ENCODE peak calls at places on chromosomes 1 and 21, in eight cellular contexts. Z is stomach; E is left ventricle myocardium inferior; O is effector memory CD4-positive, alpha-beta T cell; M is fibroblast of lung; I is heart left ventricle; U is keratinocyte; D is kidney epithelial cell. X is an unnamed sample. For H3K36me3, the result is how much of the 10 kb centered on the place peaks cover.

GRCh38 chr1:41677586-41677985 is 193.1 kb upstream of the EDN2 start:
- DNase-seq in Z (no peak), E (no peak), O (no peak), M (no peak), I (no peak), U (no peak), D (no peak), X (no peak)

GRCh38 chr1:37692834-37693175 is 489 bp downstream of the CDCA8 start:
- DNase-seq in Z (no peak), E (no peak), O (no peak), M (no peak), I (no peak), U (no peak), D (no peak), X (no peak)

GRCh38 chr1:207828485-207829158 is 76.8 kb downstream of the CD46 start:
- DNase-seq in Z (peak), E (peak), O (peak), M (peak), I (peak), U (peak), D (no peak), X (no peak)

GRCh38 chr1:15027515-15027948 is 126.0 kb upstream of the TMEM51 start:
- DNase-seq in Z (peak), E (peak), O (no peak), M (peak), I (peak), U (no peak), D (no peak), X (no peak)

GRCh38 chr1:171366099-171366498 is 52.1 kb downstream of the FMO4 start:
- DNase-seq in Z (no peak), E (no peak), O (no peak), M (peak), I (no peak), U (no peak), D (no peak), X (no peak)

GRCh38 chr1:216919033-216919970 is 196.1 kb upstream of the ESRRG start:
- DNase-seq in Z (no peak), E (no peak), O (no peak), M (no peak), I (no peak), U (no peak), D (no peak), X (no peak)

GRCh38 chr1:154170547-154171221 is 15.8 kb upstream of the NUP210L start:
- DNase-seq in Z (no peak), E (no peak), O (no peak), M (no peak), I (no peak), U (no peak), D (no peak), X (no peak)

GRCh38 chr1:171141336-171142051 is 43.6 kb upstream of the FMO2 start:
- DNase-seq in Z (no peak), E (peak), O (no peak), M (peak), I (peak), U (no peak), D (no peak), X (peak)

GRCh38 chr1:29991025-29991424 is 732.4 kb downstream of the MATN1 start:
- DNase-seq in Z (no peak), E (peak), O (no peak), M (no peak), I (no peak), U (no peak), D (no peak), X (no peak)

GRCh38 chr1:91735266-91735845 is 150.6 kb downstream of the TGFBR3 start:
- DNase-seq in Z (no peak), E (no peak), O (no peak), M (no peak), I (no peak), U (no peak), D (no peak), X (no peak)

GRCh38 chr1:14760780-14761179 is 162.3 kb downstream of the KAZN start:
- DNase-seq in Z (no peak), E (no peak), O (no peak), M (no peak), I (no peak), U (no peak), D (no peak), X (no peak)

GRCh38 chr1:3708696-3709246 is 43.5 kb upstream of the CCDC27 start:
- DNase-seq in Z (no peak), E (no peak), O (no peak), M (no peak), I (no peak), U (no peak), D (no peak), X (no peak)

GRCh38 chr1:55214214-55214902 is 806 bp downstream of the USP24 start:
- DNase-seq in Z (peak), E (peak), O (peak), M (no peak), I (peak), U (no peak), D (no peak), X (no peak)

GRCh38 chr21:34046917-34047316 is 26.5 kb upstream of the MRPS6 start:
- DNase-seq in Z (no peak), E (no peak), O (no peak), M (no peak), I (no peak), U (no peak), D (no peak), X (no peak)

GRCh38 chr1:156508205-156508954 is 7.8 kb upstream of the MEF2D start:
- DNase-seq in Z (peak), E (peak), O (no peak), M (peak), I (peak), U (no peak), D (no peak), X (no peak)

GRCh38 chr1:14435368-14436023 is 163.0 kb upstream of the KAZN start:
- DNase-seq in Z (no peak), E (no peak), O (no peak), M (no peak), I (no peak), U (no peak), D (no peak), X (no peak)

GRCh38 chr1:110148961-110149360 is 1.3 kb upstream of the SLC6A17 start:
- DNase-seq in Z (no peak), E (no peak), O (no peak), M (no peak), I (no peak), U (no peak), D (no peak), X (no peak)

GRCh38 chr1:117971777-117972176 is 42.2 kb downstream of the WDR3 start:
- DNase-seq in Z (no peak), E (no peak), O (no peak), M (no peak), I (no peak), U (no peak), D (no peak), X (no peak)

GRCh38 chr1:236896716-236897115 is 101.6 kb downstream of the MTR start:
- DNase-seq in Z (no peak), E (no peak), O (no peak), M (no peak), I (no peak), U (no peak), D (no peak), X (no peak)

GRCh38 chr1:43300661-43301094 is at the start of gene TIE1:
- DNase-seq in Z (no peak), E (peak), O (no peak), M (no peak), I (peak), U (no peak), D (no peak), X (no peak)

GRCh38 chr1:41657101-41657500 is 172.6 kb upstream of the EDN2 start:
- DNase-seq in Z (no peak), E (no peak), O (no peak), M (no peak), I (no peak), U (no peak), D (no peak), X (peak)

GRCh38 chr21:34552324-34553198 is 40.6 kb upstream of the KCNE1 start:
- DNase-seq in Z (no peak), E (no peak), O (no peak), M (peak), I (no peak), U (no peak), D (no peak), X (no peak)

GRCh38 chr1:66183386-66183785 is 350.6 kb upstream of the SGIP1 start:
- DNase-seq in Z (no peak), E (no peak), O (no peak), M (no peak), I (no peak), U (no peak), D (no peak), X (no peak)

GRCh38 chr1:31717341-31717740 is 13.5 kb upstream of the COL16A1 start:
- DNase-seq in Z (no peak), E (no peak), O (no peak), M (no peak), I (no peak), U (no peak), D (no peak), X (no peak)

GRCh38 chr1:111507411-111508201 is 4.2 kb upstream of the ADORA3 start:
- DNase-seq in Z (peak), E (peak), O (peak), M (peak), I (peak), U (no peak), D (no peak), X (peak)

GRCh38 chr1:84103197-84103992 is 40.7 kb upstream of the PRKACB start:
- DNase-seq in Z (no peak), E (peak), O (no peak), M (peak), I (peak), U (no peak), D (peak), X (no peak)

GRCh38 chr1:75338974-75339483 is 204.8 kb downstream of the LHX8 start:
- DNase-seq in Z (no peak), E (no peak), O (no peak), M (no peak), I (no peak), U (no peak), D (no peak), X (no peak)

GRCh38 chr1:160328171-160328570 is 14.9 kb downstream of the COPA start:
- DNase-seq in Z (no peak), E (no peak), O (no peak), M (no peak), I (no peak), U (no peak), D (no peak), X (no peak)

GRCh38 chr1:24048205-24048869 is 63.6 kb downstream of the MYOM3 start:
- DNase-seq in Z (no peak), E (no peak), O (no peak), M (no peak), I (no peak), U (no peak), D (no peak), X (no peak)

GRCh38 chr1:20125091-20125490 is 5.8 kb upstream of the PLA2G2D start:
- DNase-seq in Z (no peak), E (no peak), O (no peak), M (no peak), I (no peak), U (peak), D (no peak), X (peak)

GRCh38 chr1:9811239-9811966 is 12.4 kb downstream of the CLSTN1 start:
- DNase-seq in Z (no peak), E (no peak), O (no peak), M (no peak), I (no peak), U (no peak), D (no peak), X (peak)

GRCh38 chr1:87572891-87573290 is 244.2 kb downstream of the LMO4 start:
- DNase-seq in Z (no peak), E (no peak), O (no peak), M (no peak), I (no peak), U (no peak), D (no peak), X (no peak)

GRCh38 chr1:206001476-206001888 is 1.7 kb downstream of the RAB7B start:
- DNase-seq in Z (no peak), E (no peak), O (no peak), M (peak), I (peak), U (peak), D (peak), X (peak)

GRCh38 chr1:169367686-169368405 is at the start of the genes BLZF1 and NME7:
- DNase-seq in Z (peak), E (peak), O (peak), M (peak), I (peak), U (peak), D (peak), X (peak)

GRCh38 chr1:33713058-33713877 is 150.6 kb upstream of the HMGB4 start:
- DNase-seq in Z (no peak), E (no peak), O (no peak), M (no peak), I (no peak), U (no peak), D (no peak), X (no peak)

GRCh38 chr1:84853743-84854721 is 39.0 kb downstream of the LPAR3 start:
- DNase-seq in Z (no peak), E (no peak), O (peak), M (peak), I (no peak), U (peak), D (peak), X (no peak)

DNA sequence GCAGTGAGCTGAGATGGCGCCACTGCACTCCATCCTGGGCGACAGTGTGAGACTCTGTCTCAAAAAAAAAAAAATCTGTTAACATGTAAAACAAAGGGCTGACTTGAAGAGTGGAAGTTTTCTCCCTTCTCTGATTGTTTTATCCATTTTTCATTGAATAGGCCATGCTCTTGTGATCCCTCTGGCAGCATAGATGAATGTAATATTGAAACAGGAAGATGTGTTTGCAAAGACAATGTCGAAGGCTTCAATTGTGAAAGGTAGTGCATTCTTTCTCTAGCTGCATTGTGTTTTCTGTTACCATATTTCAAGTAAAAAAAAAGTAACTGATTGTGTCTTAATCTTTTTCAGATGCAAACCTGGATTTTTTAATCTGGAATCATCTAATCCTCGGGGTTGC is 69.6 kb upstream of the LAMC2 start:
- DNase-seq in Z (no peak), E (no peak), O (no peak), M (no peak), I (no peak), U (no peak), D (no peak), X (no peak)
- H3K36me3 ChIP-seq in Z (half or more), E (half or more), O (under half), M (under half), I (half or more), U (under half), D (under half), X (under half)

GRCh38 chr1:45958317-45958716 is 154.9 kb downstream of the MAST2 start:
- DNase-seq in Z (no peak), E (no peak), O (no peak), M (no peak), I (no peak), U (no peak), D (no peak), X (no peak)

GRCh38 chr1:45952072-45952471 is 148.7 kb downstream of the MAST2 start:
- DNase-seq in Z (no peak), E (no peak), O (no peak), M (no peak), I (no peak), U (peak), D (no peak), X (no peak)

GRCh38 chr1:45954401-45954847 is 151.0 kb downstream of the MAST2 start:
- DNase-seq in Z (no peak), E (no peak), O (no peak), M (peak), I (no peak), U (no peak), D (peak), X (no peak)

GRCh38 chr1:45957684-45958083 is 154.3 kb downstream of the MAST2 start:
- DNase-seq in Z (no peak), E (no peak), O (no peak), M (no peak), I (no peak), U (no peak), D (no peak), X (no peak)

GRCh38 chr1:45953934-45954333 is 150.5 kb downstream of the MAST2 start:
- DNase-seq in Z (no peak), E (no peak), O (no peak), M (peak), I (no peak), U (no peak), D (no peak), X (no peak)
- H3K4me3 ChIP-seq in Z (no peak), E (peak), O (no peak), M (no peak), I (no peak), U (no peak), D (no peak), X (no peak)

GRCh38 chr1:159051436-159051835 is 25.1 kb downstream of the AIM2 start:
- DNase-seq in Z (no peak), E (no peak), O (no peak), M (no peak), I (no peak), U (no peak), D (no peak), X (no peak)
- H3K36me3 ChIP-seq in Z (half or more), E (half or more), O (half or more), M (under half), I (half or more), U (under half), D (under half), X (half or more)

GRCh38 chr21:42349420-42350075 is 1.2 kb downstream of the TFF2 start:
- DNase-seq in Z (no peak), E (no peak), O (no peak), M (no peak), I (no peak), U (no peak), D (no peak), X (no peak)
- H3K4me3 ChIP-seq in Z (peak), E (no peak), O (no peak), M (no peak), I (no peak), U (no peak), D (no peak), X (no peak)

X was measured in suprapubic skin.